ENCODE peak calls at places on chromosomes 1 and 21, in nine cellular contexts. L is thoracic aorta, J is fibroblast of lung, D is left ventricle myocardium inferior, C is NB4, N is psoas muscle, W is astrocyte of the spinal cord, B is tibial nerve, H is upper lobe of right lung. X is an unnamed sample.

GRCh38 chr1:65493792-65494191 is 73.3 kb downstream of the LEPR start:
- DNase-seq in D (no peak), N (no peak), W (peak; percentile 64), C (no peak), B (no peak), J (no peak), L (no peak), H (no peak), X (no peak)

GRCh38 chr21:32966120-32966519 is 59.6 kb upstream of the OLIG2 start:
- DNase-seq in H (no peak), C (no peak), J (no peak), D (no peak), B (no peak), W (no peak), L (no peak), N (no peak), X (no peak)

GRCh38 chr1:19799233-19799876 is 361 bp downstream of the TMCO4 start:
- DNase-seq in N (peak; percentile 69), W (peak; percentile 28), L (no peak), H (peak; percentile 90), J (peak; percentile 41), C (peak; percentile 78), D (peak; percentile 71), B (peak; percentile 28), X (peak; percentile 71)

GRCh38 chr1:206921772-206922265 is at the start of gene FCMR:
- DNase-seq in D (no peak), H (no peak), W (no peak), J (no peak), N (no peak), B (no peak), C (peak; percentile 63), L (no peak), X (peak; percentile 63)

GRCh38 chr1:46341222-46342083 is 846 bp downstream of the NSUN4 start:
- DNase-seq in H (peak; percentile 65), C (no peak), J (no peak), L (no peak), B (no peak), D (no peak), W (no peak), N (peak; percentile 34), X (no peak)

GRCh38 chr1:210910020-210910575 is 223.8 kb downstream of the KCNH1 start:
- DNase-seq in L (no peak), N (no peak), J (no peak), B (no peak), W (no peak), C (no peak), D (no peak), H (no peak), X (no peak)

GRCh38 chr1:205076245-205076761 is 8.0 kb downstream of the TMEM81 start:
- DNase-seq in J (no peak), N (no peak), C (peak; percentile 73), B (no peak), L (no peak), D (no peak), H (no peak), W (no peak), X (no peak)

GRCh38 chr1:3453203-3453761 is 1.2 kb upstream of the ARHGEF16 start:
- DNase-seq in W (peak; percentile 54), B (peak; percentile 62), J (peak; percentile 33), H (peak; percentile 89), C (peak; percentile 72), L (no peak), D (peak; percentile 69), N (peak; percentile 71), X (peak; percentile 82)

GRCh38 chr1:111140680-111140967 is 601 bp downstream of the CEPT1 start:
- DNase-seq in L (no peak), H (no peak), D (no peak), J (peak; percentile 73), N (no peak), B (no peak), W (no peak), C (no peak), X (no peak)

GRCh38 chr1:155725142-155725541 is 36.3 kb downstream of the DAP3 start:
- DNase-seq in D (no peak), B (no peak), N (no peak), H (no peak), C (no peak), J (no peak), L (no peak), W (no peak), X (no peak)

GRCh38 chr1:186530104-186530503 is 69.2 kb upstream of the PDC start:
- DNase-seq in N (no peak), H (no peak), C (no peak), D (no peak), W (peak; percentile 15), B (no peak), J (peak; percentile 50), L (no peak), X (no peak)

GRCh38 chr1:213951876-213952275 is 35.9 kb upstream of the PROX1 start:
- DNase-seq in H (no peak), D (no peak), N (no peak), J (no peak), B (no peak), L (no peak), W (no peak), C (no peak), X (no peak)

GRCh38 chr1:182195733-182196132 is 134.2 kb upstream of the ZNF648 start:
- DNase-seq in H (no peak), L (no peak), C (no peak), W (no peak), J (no peak), B (no peak), N (no peak), D (no peak), X (no peak)

GRCh38 chr1:25702101-25702775 is 85.6 kb downstream of the MAN1C1 start:
- DNase-seq in L (no peak), N (no peak), D (no peak), W (no peak), H (no peak), C (no peak), J (peak; percentile 47), B (no peak), X (no peak)

GRCh38 chr1:29368936-29369932 is 132.9 kb downstream of the PTPRU start:
- DNase-seq in C (no peak), D (no peak), L (no peak), H (no peak), N (no peak), J (no peak), W (no peak), B (no peak), X (no peak)

GRCh38 chr1:29363536-29363935 is 127.2 kb downstream of the PTPRU start:
- DNase-seq in B (no peak), H (no peak), W (no peak), J (no peak), L (no peak), C (no peak), D (no peak), N (no peak), X (no peak)

GRCh38 chr1:29364101-29364678 is 127.9 kb downstream of the PTPRU start:
- DNase-seq in D (no peak), C (no peak), W (no peak), L (no peak), N (no peak), B (no peak), H (no peak), J (no peak), X (no peak)

GRCh38 chr1:29362764-29363163 is 126.4 kb downstream of the PTPRU start:
- DNase-seq in N (no peak), L (no peak), D (no peak), B (no peak), H (no peak), C (no peak), J (no peak), W (no peak), X (no peak)

GRCh38 chr1:29365906-29366670 is 129.8 kb downstream of the PTPRU start:
- DNase-seq in H (no peak), J (no peak), W (no peak), N (no peak), C (no peak), L (no peak), B (no peak), D (no peak), X (no peak)
- TF ChIP-seq CTCF in H (no peak), J (no peak), W (no peak), N (no peak), C (no peak), L (no peak), B (no peak), D (no peak), X (no peak)

GRCh38 chr1:22733643-22734042 is 23.0 kb downstream of the EPHB2 start:
- DNase-seq in L (no peak), D (no peak), H (no peak), C (no peak), N (no peak), B (no peak), J (no peak), W (no peak), X (no peak)

GRCh38 chr1:22729921-22730320 is 19.3 kb downstream of the EPHB2 start:
- DNase-seq in H (no peak), W (no peak), D (no peak), B (no peak), L (no peak), J (no peak), C (no peak), N (no peak), X (no peak)

GRCh38 chr1:22728751-22729399 is 18.2 kb downstream of the EPHB2 start:
- DNase-seq in N (no peak), L (no peak), D (no peak), H (no peak), J (no peak), C (no peak), W (no peak), B (no peak), X (no peak)

GRCh38 chr1:22729400-22729773 is 18.7 kb downstream of the EPHB2 start:
- DNase-seq in C (no peak), H (no peak), D (no peak), N (no peak), J (no peak), B (no peak), L (no peak), W (no peak), X (no peak)

GRCh38 chr1:22731924-22732522 is 21.4 kb downstream of the EPHB2 start:
- DNase-seq in W (no peak), H (no peak), N (no peak), C (peak; percentile 28), L (no peak), D (no peak), B (no peak), J (no peak), X (no peak)
- TF ChIP-seq CTCF in W (peak; percentile 32), H (peak; percentile 13), N (no peak), C (peak; percentile 18), L (no peak), D (peak; percentile 39), B (peak; percentile 24), J (peak; percentile 35), X (no peak)

GRCh38 chr1:225652726-225653462 is at the start of gene ENAH:
- DNase-seq in C (peak; percentile 80), J (peak; percentile 80), N (peak; percentile 87), W (peak; percentile 85), D (peak; percentile 89), L (peak; percentile 24), H (peak; percentile 90), B (peak; percentile 65), X (peak; percentile 37)
- TF ChIP-seq CTCF in C (no peak), J (no peak), N (no peak), W (no peak), D (no peak), L (no peak), H (no peak), B (no peak), X (no peak)

DNA sequence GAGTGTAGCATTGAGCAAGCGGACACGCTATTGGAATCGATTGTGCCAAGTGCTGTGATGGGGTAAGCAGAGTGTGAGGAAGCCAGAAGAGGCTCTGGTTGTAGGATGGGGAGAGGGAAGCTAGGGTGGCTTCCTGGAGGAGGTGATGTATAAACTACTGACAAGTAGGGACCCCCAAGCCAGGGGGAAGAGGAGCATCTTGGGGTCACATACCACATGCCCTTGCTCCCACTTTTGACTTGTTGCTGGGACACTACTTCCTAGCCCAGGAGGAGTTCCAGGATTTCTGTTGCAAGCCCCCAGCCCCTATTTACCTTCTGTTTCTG is 49.9 kb upstream of the IFNLR1 start:
- DNase-seq in J (no peak), N (no peak), L (no peak), D (no peak), C (no peak), H (no peak), W (no peak), B (no peak), X (no peak)
- TF ChIP-seq CTCF in J (no peak), N (no peak), L (no peak), D (no peak), C (no peak), H (no peak), W (no peak), B (no peak), X (no peak)